ENCODE peak calls at places on chromosomes 16 and 17, in ten cellular contexts. U is retina; R is fibroblast of mammary gland; P is NCI-H345; V is anterior cingulate cortex; Y is GM04503; Z is stimulated activated CD4-positive, alpha-beta T cell treated with anti-CD3 and anti-CD28 coated beads, Interleukin-1b, Interleukin-23, amount 100 ng/mL, for 24 hours; X is dorsolateral prefrontal cortex; M is DMS 273 treated with DMSO at 0.1 percent for 48 hours; S is effector CD4-positive, alpha-beta T cell. N is an unnamed sample.

GRCh38 chr16:67951485-67951884 is 7.6 kb upstream of the LCAT start:
- DNase-seq in U (no peak), R (no peak), P (no peak), V (peak), Y (no peak), Z (no peak), X (peak), M (no peak), S (no peak), N (no peak)

GRCh38 chr17:79926308-79927135 is 87.3 kb upstream of the CBX4 start:
- DNase-seq in U (no peak), R (no peak), P (no peak), V (no peak), Y (no peak), Z (no peak), X (no peak), M (no peak), S (no peak), N (no peak)

GRCh38 chr16:6689643-6690042 is 643.0 kb upstream of the RBFOX1 start:
- DNase-seq in U (no peak), R (no peak), P (no peak), V (no peak), Y (no peak), Z (no peak), X (no peak), M (no peak), S (no peak), N (no peak)

GRCh38 chr17:78185981-78186688 is 717 bp downstream of the TK1 start:
- DNase-seq in U (no peak), R (peak), P (no peak), V (no peak), Y (no peak), Z (no peak), X (no peak), M (no peak), S (no peak), N (no peak)

GRCh38 chr17:31699281-31699680 is 159.8 kb downstream of the COPRS start:
- DNase-seq in U (no peak), R (no peak), P (no peak), V (no peak), Y (no peak), Z (no peak), X (no peak), M (no peak), S (no peak), N (no peak)

GRCh38 chr17:20771104-20771503 is 191.6 kb downstream of the CDRT15L2 start:
- DNase-seq in U (no peak), R (no peak), P (no peak), V (no peak), Y (no peak), Z (no peak), X (no peak), M (no peak), S (no peak), N (no peak)

GRCh38 chr16:49466881-49467280 is 93.3 kb downstream of the C16orf78 start:
- DNase-seq in U (no peak), R (no peak), P (no peak), V (no peak), Y (no peak), Z (no peak), X (no peak), M (no peak), S (no peak), N (no peak)

GRCh38 chr16:70709457-70709856 is 23.6 kb upstream of the MTSS2 start:
- DNase-seq in U (no peak), R (no peak), P (no peak), V (no peak), Y (no peak), Z (no peak), X (no peak), M (no peak), S (no peak), N (no peak)

GRCh38 chr17:50575581-50576210 is 15.2 kb downstream of the CACNA1G start:
- DNase-seq in U (peak), R (no peak), P (peak), V (no peak), Y (no peak), Z (no peak), X (no peak), M (no peak), S (no peak), N (no peak)

N was measured in esophagus squamous epithelium.